ENCODE peak calls at places on chromosomes 11 and 22, in ten cellular contexts. G is GM12865; P is pancreas; H is body of pancreas; M is coronary artery; J is CD14-positive monocyte; K is activated T-helper 1 cell treated with anti-CD3 and anti-CD28 coated beads, Interleukin-2, amount 50 U/mL, for 16 hours; W is colonic mucosa; I is EH; O is fibroblast of pulmonary artery. S is an unnamed sample.

GRCh38 chr11:45761659-45762058 is 43.3 kb upstream of the SLC35C1 start:
- DNase-seq in O (no peak), H (no peak), W (no peak), M (no peak), J (no peak), G (peak; percentile 9), I (no peak), K (no peak), P (no peak), S (no peak)

GRCh38 chr11:4125141-4125540 is 30.5 kb downstream of the RRM1 start:
- DNase-seq in M (no peak), K (no peak), J (no peak), I (peak; percentile 57), O (peak; percentile 33), W (no peak), P (no peak), G (no peak), H (no peak), S (no peak)

GRCh38 chr11:11810764-11811726 is 30.7 kb upstream of the USP47 start:
- DNase-seq in K (no peak), J (no peak), H (no peak), I (no peak), P (peak; percentile 37), O (no peak), G (no peak), M (no peak), W (no peak), S (no peak)

GRCh38 chr11:116613201-116613910 is 159.4 kb downstream of the BUD13 start:
- DNase-seq in K (no peak), W (no peak), J (no peak), O (no peak), P (no peak), I (no peak), G (no peak), M (peak; percentile 64), H (no peak), S (no peak)

GRCh38 chr22:43151251-43152000 is at the start of gene TSPO:
- DNase-seq in J (peak; percentile 60), P (peak; percentile 85), M (peak; percentile 92), I (peak; percentile 69), W (peak; percentile 86), O (peak; percentile 44), G (peak; percentile 42), H (peak; percentile 73), K (peak; percentile 40), S (peak; percentile 56)

GRCh38 chr11:121451178-121451981 is 734 bp upstream of the SORL1 start:
- DNase-seq in K (peak; percentile 31), H (no peak), P (no peak), W (peak; percentile 81), I (no peak), M (no peak), O (no peak), G (peak; percentile 56), J (no peak), S (no peak)

GRCh38 chr11:131609317-131609716 is 238.9 kb downstream of the NTM start:
- DNase-seq in H (no peak), G (no peak), K (no peak), M (no peak), W (no peak), O (peak; percentile 3), I (peak; percentile 50), P (no peak), J (no peak), S (no peak)

GRCh38 chr22:46318576-46318975 is 16.9 kb upstream of the TRMU start:
- DNase-seq in K (no peak), W (no peak), J (no peak), G (no peak), O (no peak), P (no peak), I (no peak), M (no peak), H (no peak), S (no peak)

GRCh38 chr11:62013266-62014157 is 46.1 kb upstream of the FTH1 start:
- DNase-seq in O (peak; percentile 53), I (peak; percentile 88), J (no peak), P (no peak), W (peak; percentile 74), G (no peak), M (no peak), K (no peak), H (no peak), S (no peak)

GRCh38 chr22:31917227-31917921 is 27.0 kb upstream of the YWHAH start:
- DNase-seq in J (peak; percentile 84), K (no peak), I (no peak), O (no peak), W (peak; percentile 25), P (no peak), H (peak; percentile 54), G (peak; percentile 65), M (no peak), S (no peak)

GRCh38 chr22:50483977-50484853 is 2.4 kb upstream of the MIOX start:
- DNase-seq in W (peak; percentile 69), P (peak; percentile 91), J (peak; percentile 43), H (peak; percentile 91), I (no peak), K (no peak), G (no peak), M (no peak), O (no peak), S (no peak)

GRCh38 chr11:74648894-74649293 is 56.5 kb downstream of the POLD3 start:
- DNase-seq in O (no peak), K (no peak), G (no peak), J (no peak), W (no peak), I (peak; percentile 27), H (no peak), P (no peak), M (no peak), S (no peak)

GRCh38 chr11:113504586-113504985 is 29.4 kb upstream of the DRD2 start:
- DNase-seq in H (no peak), I (no peak), O (no peak), M (no peak), K (no peak), J (no peak), G (no peak), W (no peak), P (no peak), S (no peak)